ENCODE peak calls at places on chromosomes 6 and 20, in seven cellular contexts. Y is HCT116; E is CD8-positive, alpha-beta T cell; N is lower lobe of right lung; C is GM23248; A is H1; P is suprapubic skin. Q is an unnamed sample.

GRCh38 chr6:145214570-145214969 is 520.8 kb downstream of the EPM2A start:
- DNase-seq in Y (peak; percentile 36), E (no peak), N (no peak), C (peak; percentile 52), A (no peak), P (no peak), Q (no peak)

GRCh38 chr20:5531318-5532081 is 214.7 kb upstream of the PROKR2 start:
- DNase-seq in Y (no peak), E (no peak), N (peak; percentile 48), C (peak; percentile 84), A (no peak), P (no peak), Q (no peak)

GRCh38 chr6:90098025-90098474 is 198.6 kb downstream of the BACH2 start:
- DNase-seq in Y (no peak), E (peak; percentile 57), N (peak; percentile 51), C (peak; percentile 90), A (no peak), P (peak; percentile 84), Q (peak; percentile 79)

GRCh38 chr6:150880336-150880735 is 14.8 kb downstream of the MTHFD1L start:
- DNase-seq in Y (no peak), E (no peak), N (no peak), C (no peak), A (no peak), P (no peak), Q (no peak)

GRCh38 chr6:35165630-35166071 is 24.5 kb upstream of the TCP11 start:
- DNase-seq in Y (no peak), E (no peak), N (no peak), C (peak; percentile 59), A (no peak), P (peak; percentile 28), Q (no peak)

GRCh38 chr6:38302081-38302480 is 337.6 kb downstream of the BTBD9 start:
- DNase-seq in Y (no peak), E (no peak), N (no peak), C (peak; percentile 5), A (no peak), P (no peak), Q (no peak)

GRCh38 chr6:158751192-158751591 is 68.0 kb downstream of the EZR start:
- DNase-seq in Y (no peak), E (no peak), N (no peak), C (no peak), A (no peak), P (no peak), Q (no peak)

GRCh38 chr6:123323419-123324329 is 313.1 kb downstream of the TRDN start:
- DNase-seq in Y (no peak), E (no peak), N (no peak), C (peak; percentile 28), A (no peak), P (no peak), Q (no peak)

GRCh38 chr6:108168980-108169800 is 3.4 kb downstream of the NR2E1 start:
- DNase-seq in Y (no peak), E (no peak), N (no peak), C (peak; percentile 35), A (peak; percentile 69), P (no peak), Q (no peak)

GRCh38 chr6:167399051-167399387 is 74.1 kb downstream of the TTLL2 start:
- DNase-seq in Y (no peak), E (no peak), N (no peak), C (no peak), A (no peak), P (no peak), Q (no peak)

GRCh38 chr6:131917763-131918649 is 33.2 kb downstream of the CCN2 start:
- DNase-seq in Y (no peak), E (no peak), N (no peak), C (no peak), A (no peak), P (no peak), Q (no peak)

GRCh38 chr6:135534773-135535380 is 37.3 kb upstream of the AHI1 start:
- DNase-seq in Y (no peak), E (no peak), N (no peak), C (peak; percentile 66), A (no peak), P (no peak), Q (no peak)

GRCh38 chr6:130993292-130993765 is 69.7 kb downstream of the EPB41L2 start:
- DNase-seq in Y (no peak), E (no peak), N (no peak), C (no peak), A (no peak), P (no peak), Q (no peak)

GRCh38 chr6:145561095-145561820 is 174.1 kb downstream of the EPM2A start:
- DNase-seq in Y (peak; percentile 23), E (no peak), N (no peak), C (no peak), A (no peak), P (no peak), Q (no peak)

GRCh38 chr6:34358389-34358906 is 34.0 kb downstream of the NUDT3 start:
- DNase-seq in Y (no peak), E (no peak), N (no peak), C (peak; percentile 51), A (no peak), P (no peak), Q (no peak)

GRCh38 chr6:21992178-21992967 is 304.5 kb downstream of the PRL start:
- DNase-seq in Y (no peak), E (no peak), N (no peak), C (peak; percentile 77), A (no peak), P (no peak), Q (no peak)

GRCh38 chr6:5457036-5457435 is 195.7 kb downstream of the FARS2 start:
- DNase-seq in Y (no peak), E (no peak), N (no peak), C (peak; percentile 80), A (no peak), P (no peak), Q (no peak)

GRCh38 chr6:153038378-153038777 is 35.9 kb upstream of the MTRF1L start:
- DNase-seq in Y (no peak), E (no peak), N (no peak), C (peak; percentile 84), A (no peak), P (no peak), Q (no peak)

GRCh38 chr20:16064991-16065707 is 508.1 kb downstream of the KIF16B start:
- DNase-seq in Y (no peak), E (no peak), N (no peak), C (no peak), A (no peak), P (no peak), Q (no peak)

GRCh38 chr6:16741112-16742016 is 19.9 kb downstream of the ATXN1 start:
- DNase-seq in Y (no peak), E (no peak), N (no peak), C (peak; percentile 95), A (no peak), P (no peak), Q (no peak)

GRCh38 chr20:10565191-10565921 is 108.4 kb downstream of the JAG1 start:
- DNase-seq in Y (no peak), E (no peak), N (no peak), C (peak; percentile 82), A (no peak), P (no peak), Q (no peak)

DNA sequence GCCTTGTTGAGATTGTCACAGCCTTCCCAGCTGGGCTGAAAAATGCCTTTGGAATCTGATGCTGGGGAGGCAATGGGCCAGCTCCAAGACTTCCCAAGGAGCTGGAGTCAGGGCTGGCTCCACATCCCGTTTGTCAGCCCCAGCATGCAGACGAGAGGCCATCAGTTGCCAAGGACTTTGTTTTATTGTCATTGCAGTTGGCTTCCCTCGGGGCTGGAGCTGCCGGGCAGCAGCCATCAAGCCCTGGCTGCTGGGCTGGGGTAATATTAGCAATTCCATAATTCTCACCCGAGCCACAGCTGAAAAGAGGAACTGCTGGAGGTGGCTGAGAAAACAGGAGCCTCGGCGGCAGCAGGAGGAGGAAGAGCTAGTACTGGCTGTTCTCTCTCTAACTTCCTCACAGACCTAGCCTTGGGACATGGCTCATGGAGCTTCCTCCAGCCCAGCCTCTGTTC is 182.5 kb downstream of the CDC5L start:
- DNase-seq in Y (no peak), E (no peak), N (peak; percentile 70), C (peak; percentile 81), A (no peak), P (no peak), Q (no peak)
- H3K4me3 ChIP-seq in Y (no peak overlapping the region), E (no peak overlapping the region), N (no peak overlapping the region), C (peak overlapping the region; percentile 16), A (no peak overlapping the region), P (no peak overlapping the region), Q (peak overlapping the region; percentile 29)

DNA sequence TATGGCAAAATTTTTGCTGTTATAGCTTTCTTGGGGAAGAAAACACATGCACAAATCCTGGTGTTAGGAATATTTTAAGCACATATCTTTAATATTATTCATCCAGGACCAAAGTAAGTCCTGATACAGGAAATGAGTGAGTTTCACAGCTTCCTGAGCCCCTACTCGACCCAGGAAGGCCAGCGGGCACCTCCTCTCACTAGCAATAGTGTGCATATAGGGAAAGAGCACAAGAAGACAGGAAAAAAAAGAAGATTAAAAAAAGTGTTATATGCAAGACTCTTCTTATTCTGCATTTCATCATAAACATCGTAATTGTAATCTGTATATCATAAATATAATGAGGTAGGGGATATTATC is 101.0 kb downstream of the MYO6 start:
- DNase-seq in Y (no peak), E (no peak), N (no peak), C (no peak), A (no peak), P (no peak), Q (no peak)
- H3K9me3 ChIP-seq in Y (no peaks in the 10 kb centered on the region), E (no peaks in the 10 kb centered on the region), N (no peaks in the 10 kb centered on the region), C (no peaks in the 10 kb centered on the region), A (no peaks in the 10 kb centered on the region), P (no peaks in the 10 kb centered on the region), Q (no peaks in the 10 kb centered on the region)

DNA sequence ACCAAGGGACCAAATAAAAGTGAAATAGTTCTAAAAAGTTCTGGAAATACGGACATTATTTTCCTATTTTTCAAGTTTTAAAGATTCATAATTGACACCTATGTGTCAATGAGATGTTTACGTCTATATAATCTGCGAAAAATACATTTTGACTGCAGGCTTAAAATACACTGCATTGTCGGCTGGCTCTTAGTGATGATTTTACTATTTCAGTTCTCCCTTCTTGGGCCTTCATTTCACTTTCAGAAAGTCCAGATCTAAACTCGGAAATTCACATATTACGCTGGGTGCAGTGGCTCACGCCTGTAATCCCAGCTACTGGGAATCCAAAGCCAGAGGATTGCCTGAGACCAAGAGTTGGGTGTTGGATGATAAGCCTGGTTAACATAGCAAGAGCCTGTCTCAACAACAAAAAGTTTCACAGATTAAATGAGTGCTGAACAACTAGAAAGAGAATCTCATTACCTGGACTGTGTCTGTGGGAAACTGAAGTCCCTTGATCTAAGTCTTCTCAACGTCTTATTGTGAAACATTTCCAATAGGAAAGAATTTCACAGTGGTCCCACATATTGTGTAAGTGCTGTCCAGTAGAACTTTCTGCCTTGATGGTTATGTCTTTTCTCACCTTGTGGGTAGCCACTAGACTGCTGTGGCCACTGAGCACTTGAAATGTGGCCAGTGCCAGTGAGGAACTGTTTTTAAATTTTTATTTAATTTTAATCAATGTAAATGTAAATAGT is 1.8 kb downstream of the GINM1 start:
- DNase-seq in Y (no peak), E (no peak), N (no peak), C (no peak), A (no peak), P (no peak), Q (no peak)
- H3K4me3 ChIP-seq in Y (no peak overlapping the region), E (no peak overlapping the region), N (no peak overlapping the region), C (no peak overlapping the region), A (no peak overlapping the region), P (no peak overlapping the region), Q (no peak overlapping the region)

DNA sequence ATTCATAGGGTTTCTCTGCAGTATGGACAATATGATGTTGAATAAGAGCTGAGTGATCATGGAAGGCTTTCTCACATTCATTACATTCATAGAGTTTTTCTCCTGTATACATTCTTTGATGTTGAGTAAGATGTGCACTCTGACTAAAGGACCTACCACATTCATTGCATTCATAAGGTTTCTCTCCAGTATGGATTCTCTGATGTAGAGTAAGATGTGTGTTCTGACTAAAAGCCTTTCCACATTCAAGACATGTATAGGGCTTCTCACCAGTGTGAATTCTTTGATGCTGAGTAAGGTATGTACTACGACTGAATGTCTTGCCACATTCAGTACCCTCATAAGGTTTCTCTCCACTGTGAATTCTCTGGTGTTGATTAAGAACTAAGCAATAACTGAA is 29.3 kb upstream of the ZNF391 start:
- DNase-seq in Y (no peak), E (no peak), N (no peak), C (no peak), A (no peak), P (no peak), Q (no peak)
- H3K9me3 ChIP-seq in Y (peaks cover 24% of the 10 kb centered on the region), E (peaks cover 30% of the 10 kb centered on the region), N (peaks cover 30% of the 10 kb centered on the region), C (no peaks in the 10 kb centered on the region), A (peaks cover 38% of the 10 kb centered on the region), P (peaks cover 22% of the 10 kb centered on the region), Q (peaks cover 36% of the 10 kb centered on the region)